ENCODE peak calls at places on chromosomes 3 and 15, in seven cellular contexts. T is activated CD8-positive, alpha-beta T cell treated with anti-CD3 and anti-CD28 coated beads for 36 hours; U is astrocyte of the spinal cord; I is upper lobe of left lung; D is HepG2; K is esophagus muscularis mucosa; S is fibroblast of mammary gland. N is an unnamed sample.

GRCh38 chr3:65828706-65829105 is 210.0 kb downstream of the MAGI1 start:
- DNase-seq in I (no peak), U (peak), D (no peak), T (no peak), K (no peak), S (peak), N (no peak)

GRCh38 chr3:148631124-148631903 is 66.4 kb upstream of the AGTR1 start:
- DNase-seq in I (no peak), T (no peak), U (no peak), S (peak), K (no peak), D (peak), N (no peak)

GRCh38 chr3:142931222-142931621 is 32.3 kb downstream of the PAQR9 start:
- DNase-seq in D (peak), S (no peak), T (peak), I (no peak), U (no peak), K (peak), N (no peak)

GRCh38 chr3:107432013-107432515 is 54.8 kb downstream of the CCDC54 start:
- DNase-seq in K (no peak), T (peak), I (no peak), S (peak), D (no peak), U (no peak), N (peak)

GRCh38 chr3:159620281-159620680 is 368.4 kb upstream of the IL12A start:
- DNase-seq in T (no peak), K (no peak), I (no peak), S (peak), D (no peak), U (peak), N (no peak)

GRCh38 chr3:177928156-177928555 is 608.1 kb upstream of the KCNMB2 start:
- DNase-seq in U (peak), T (no peak), K (no peak), D (no peak), S (peak), I (no peak), N (peak)

GRCh38 chr15:101538996-101539395 is 49.5 kb upstream of the PCSK6 start:
- DNase-seq in S (no peak), I (no peak), K (peak), D (no peak), T (no peak), U (no peak), N (no peak)

GRCh38 chr3:11288786-11289637 is 16.8 kb downstream of the ATG7 start:
- DNase-seq in U (peak), S (peak), T (peak), D (peak), I (no peak), K (no peak), N (peak)

GRCh38 chr3:39262842-39263241 is 17.0 kb downstream of the CX3CR1 start:
- DNase-seq in S (no peak), U (no peak), T (no peak), K (no peak), I (no peak), D (no peak), N (no peak)

GRCh38 chr15:97521894-97522293 is 438.6 kb upstream of the ARRDC4 start:
- DNase-seq in K (no peak), I (peak), S (no peak), U (peak), T (no peak), D (no peak), N (no peak)

GRCh38 chr3:10387881-10388621 is 67.1 kb upstream of the SEC13 start:
- DNase-seq in K (no peak), T (no peak), I (no peak), D (no peak), S (no peak), U (peak), N (no peak)

GRCh38 chr15:71784719-71785118 is 25.6 kb upstream of the NR2E3 start:
- DNase-seq in I (no peak), K (no peak), S (no peak), T (peak), U (no peak), D (no peak), N (no peak)

GRCh38 chr15:101773496-101774100 is 29.7 kb upstream of the OR4F6 start:
- DNase-seq in U (no peak), T (peak), S (no peak), K (no peak), I (no peak), D (peak), N (no peak)

GRCh38 chr3:160245261-160245800 is 20.1 kb downstream of the C3orf80 start:
- DNase-seq in S (no peak), I (peak), D (no peak), T (no peak), K (no peak), U (no peak), N (no peak)

GRCh38 chr15:99733268-99734039 is at the start of gene LYSMD4:
- DNase-seq in K (peak), S (peak), U (peak), T (peak), I (peak), D (peak), N (peak)

GRCh38 chr3:149813367-149814281 is 609 bp downstream of the RNF13 start:
- DNase-seq in I (no peak), T (peak), K (no peak), U (peak), S (peak), D (peak), N (no peak)

GRCh38 chr15:51087513-51087912 is 7.2 kb downstream of the TNFAIP8L3 start:
- DNase-seq in T (no peak), K (no peak), D (no peak), S (no peak), I (no peak), U (no peak), N (no peak)

GRCh38 chr15:73753250-73754130 is at the start of gene INSYN1:
- DNase-seq in I (peak), K (no peak), U (peak), T (no peak), D (no peak), S (peak), N (no peak)

GRCh38 chr15:66760968-66761722 is 59.1 kb downstream of the SMAD6 start:
- DNase-seq in K (no peak), U (peak), T (no peak), D (no peak), S (no peak), I (no peak), N (no peak)

GRCh38 chr3:79461129-79461792 is 306.5 kb downstream of the ROBO1 start:
- DNase-seq in S (no peak), T (no peak), D (no peak), U (no peak), K (no peak), I (no peak), N (no peak)

GRCh38 chr15:42444415-42445063 is 46.4 kb downstream of the ZNF106 start:
- DNase-seq in D (no peak), K (no peak), I (no peak), S (no peak), U (no peak), T (no peak), N (no peak)

GRCh38 chr3:168249539-168250414 is 154.1 kb upstream of the GOLIM4 start:
- DNase-seq in S (peak), D (peak), U (peak), K (no peak), I (peak), T (peak), N (peak)

GRCh38 chr3:64187065-64187959 is 38.0 kb downstream of the PRICKLE2 start:
- DNase-seq in U (peak), T (no peak), S (peak), D (peak), K (no peak), I (peak), N (no peak)

GRCh38 chr15:77702211-77702957 is 69.7 kb upstream of the LINGO1 start:
- DNase-seq in K (no peak), D (no peak), T (peak), U (peak), S (peak), I (no peak), N (peak)

GRCh38 chr15:62075595-62076279 is 9.0 kb downstream of the C2CD4A start:
- DNase-seq in K (no peak), I (no peak), S (peak), T (no peak), U (peak), D (no peak), N (no peak)

GRCh38 chr15:69105451-69105985 is 54.9 kb upstream of the GLCE start:
- DNase-seq in T (no peak), I (no peak), K (no peak), S (no peak), U (no peak), D (no peak), N (no peak)

GRCh38 chr3:40996827-40997710 is 202.2 kb upstream of the CTNNB1 start:
- DNase-seq in T (no peak), U (no peak), K (no peak), D (no peak), I (no peak), S (no peak), N (no peak)

GRCh38 chr3:182913889-182914288 is 66.4 kb downstream of the DCUN1D1 start:
- DNase-seq in D (no peak), U (no peak), T (peak), K (no peak), I (no peak), S (no peak), N (peak)

GRCh38 chr3:131147534-131147933 is 120.9 kb downstream of the NEK11 start:
- DNase-seq in S (peak), T (no peak), I (no peak), D (no peak), U (no peak), K (no peak), N (no peak)

GRCh38 chr3:150372320-150373118 is 35.6 kb upstream of the TSC22D2 start:
- DNase-seq in T (no peak), U (peak), I (no peak), K (no peak), D (peak), S (peak), N (peak)

GRCh38 chr15:84784262-84784661 is 32.9 kb upstream of the ALPK3 start:
- DNase-seq in T (no peak), S (no peak), U (no peak), D (no peak), K (no peak), I (peak), N (no peak)

GRCh38 chr15:33218071-33218491 is 23.6 kb upstream of the FMN1 start:
- DNase-seq in S (no peak), I (no peak), K (no peak), T (no peak), D (no peak), U (peak), N (no peak)

GRCh38 chr3:123379041-123379830 is 69.7 kb downstream of the ADCY5 start:
- DNase-seq in U (no peak), K (no peak), I (no peak), S (no peak), D (no peak), T (no peak), N (no peak)

GRCh38 chr3:71114610-71115009 is 468.9 kb downstream of the FOXP1 start:
- DNase-seq in T (no peak), I (no peak), U (no peak), D (no peak), K (no peak), S (peak), N (no peak)

GRCh38 chr3:47780727-47781325 is 867 bp downstream of the SMARCC1 start:
- DNase-seq in D (peak), K (no peak), U (peak), S (peak), I (no peak), T (no peak), N (no peak)

GRCh38 chr15:73240864-73241499 is 127.8 kb downstream of the HCN4 start:
- DNase-seq in I (no peak), S (peak), K (no peak), T (peak), U (peak), D (peak), N (peak)

GRCh38 chr15:29695486-29696167 is 126.6 kb downstream of the TJP1 start:
- DNase-seq in K (no peak), U (no peak), I (no peak), D (peak), T (no peak), S (no peak), N (no peak)
- TF ChIP-seq CTCF in K (no peak), U (no peak), I (no peak), D (peak), T (no peak), S (no peak), N (no peak)

GRCh38 chr3:31568649-31569048 is 35.9 kb downstream of the STT3B start:
- DNase-seq in S (no peak), K (no peak), D (no peak), U (no peak), T (no peak), I (no peak), N (no peak)

GRCh38 chr3:31562525-31562924 is 29.8 kb downstream of the STT3B start:
- DNase-seq in K (no peak), D (no peak), T (peak), I (no peak), S (no peak), U (no peak), N (no peak)

GRCh38 chr3:31567036-31567435 is 34.3 kb downstream of the STT3B start:
- DNase-seq in K (no peak), D (peak), T (peak), U (no peak), S (peak), I (no peak), N (peak)

GRCh38 chr3:31561891-31562290 is 29.2 kb downstream of the STT3B start:
- DNase-seq in I (no peak), D (no peak), K (no peak), S (no peak), U (no peak), T (no peak), N (no peak)

GRCh38 chr3:31565288-31565687 is 32.6 kb downstream of the STT3B start:
- DNase-seq in I (no peak), U (no peak), S (no peak), D (no peak), T (no peak), K (no peak), N (no peak)
- TF ChIP-seq CTCF in I (no peak), U (no peak), S (no peak), D (no peak), T (no peak), K (no peak), N (no peak)

GRCh38 chr3:103437850-103438249 is 1003.0 kb downstream of the ZPLD1 start:
- DNase-seq in D (peak), U (no peak), S (no peak), K (no peak), T (no peak), I (no peak), N (no peak)

DNA sequence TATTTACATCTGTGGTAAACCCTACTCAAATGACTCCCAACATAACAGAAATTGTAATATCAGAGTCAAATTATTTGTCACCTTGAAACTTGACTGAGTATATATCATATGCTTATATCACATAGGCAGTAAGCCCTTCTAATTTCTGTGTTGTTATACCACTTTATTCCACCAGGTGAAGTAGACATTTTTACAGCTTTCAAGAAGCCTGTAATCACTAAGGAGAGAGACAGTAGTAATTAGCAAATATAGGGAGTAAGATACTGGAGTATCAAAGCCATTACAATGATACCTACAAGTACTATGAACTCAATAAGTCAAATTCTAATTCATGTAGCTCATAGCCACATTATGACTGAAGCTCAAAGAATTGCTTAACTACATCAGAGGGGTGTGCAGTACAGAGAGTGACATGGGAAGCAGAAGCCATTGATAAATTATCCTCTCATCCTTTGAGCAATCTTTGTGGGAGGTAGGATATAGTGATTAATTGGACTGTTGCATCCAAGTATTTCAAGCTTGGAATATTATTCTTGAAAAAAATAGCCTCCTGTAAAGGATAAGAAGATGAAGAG is 1005.8 kb downstream of the ZPLD1 start:
- DNase-seq in S (no peak), U (peak), I (no peak), T (no peak), K (no peak), D (no peak), N (no peak)
- TF ChIP-seq CTCF in S (no peak), U (peak), I (no peak), T (peak), K (no peak), D (no peak), N (no peak)

DNA sequence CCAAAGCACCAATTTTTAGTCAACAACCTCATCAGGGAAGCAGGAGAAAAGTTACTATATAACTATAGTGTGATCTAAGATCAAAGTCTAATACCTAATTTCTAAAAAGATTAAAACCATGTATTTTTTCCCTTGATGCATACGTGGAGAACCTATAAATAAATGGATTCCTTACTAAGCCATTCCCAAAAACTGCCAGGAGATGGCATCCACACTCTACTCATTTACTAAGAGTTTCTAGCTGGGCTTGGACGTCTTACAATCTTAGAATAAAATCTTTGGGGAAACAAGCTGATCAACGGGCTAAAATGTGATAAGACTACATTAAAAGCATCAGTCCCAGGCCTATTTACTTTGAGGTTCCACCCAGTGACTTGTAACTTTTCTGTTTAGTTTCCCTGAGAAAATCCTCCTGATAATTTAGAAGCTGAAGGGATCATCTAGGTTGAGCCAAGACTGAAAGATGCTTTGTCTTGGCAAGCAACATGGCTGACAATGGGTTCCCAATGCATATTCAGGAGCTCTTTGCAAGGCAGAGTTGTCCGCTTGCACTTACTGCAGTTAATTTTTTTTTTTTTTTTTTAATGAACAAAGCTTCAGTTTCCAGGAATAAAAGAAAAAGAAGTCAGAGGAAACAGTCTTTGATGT is 85.5 kb upstream of the FGF12 start:
- DNase-seq in I (no peak), D (peak), U (peak), K (peak), S (peak), T (peak), N (no peak)
- TF ChIP-seq CTCF in I (peak), D (peak), U (peak), K (peak), S (peak), T (peak), N (no peak)

GRCh38 chr3:30273304-30274072 is 332.9 kb upstream of the TGFBR2 start:
- DNase-seq in T (no peak), U (peak), S (peak), I (no peak), K (no peak), D (no peak), N (no peak)
- TF ChIP-seq CTCF in T (no peak), U (no peak), S (no peak), I (no peak), K (no peak), D (no peak), N (no peak)